ENCODE peak calls at places on chromosomes 16 and 17, in nine cellular contexts. W is lung, V is H9, B is psoas muscle, G is left ventricle myocardium inferior, X is OCI-LY7, Q is fibroblast of the aortic adventitia, K is progenitor cell of endocrine pancreas, R is spleen. E is an unnamed sample.

GRCh38 chr16:86899757-86900156 is 321.4 kb downstream of the FOXL1 start:
- DNase-seq in W (no peak), V (no peak), B (no peak), G (no peak), X (no peak), Q (peak), K (no peak), R (no peak), E (no peak)

GRCh38 chr16:67528222-67528869 is at the start of gene RIPOR1:
- DNase-seq in W (no peak), V (peak), B (peak), G (peak), X (peak), Q (no peak), K (peak), R (peak), E (no peak)

GRCh38 chr16:81697321-81697885 is 81.7 kb upstream of the PLCG2 start:
- DNase-seq in W (no peak), V (peak), B (peak), G (peak), X (peak), Q (peak), K (peak), R (no peak), E (peak)

GRCh38 chr17:66018786-66019185 is 173.1 kb downstream of the CEP112 start:
- DNase-seq in W (no peak), V (no peak), B (no peak), G (no peak), X (peak), Q (no peak), K (no peak), R (no peak), E (no peak)

GRCh38 chr17:56316604-56317003 is 163.3 kb downstream of the ANKFN1 start:
- DNase-seq in W (no peak), V (no peak), B (no peak), G (no peak), X (no peak), Q (no peak), K (no peak), R (no peak), E (no peak)

GRCh38 chr16:83392743-83393142 is 415.0 kb upstream of the HSBP1 start:
- DNase-seq in W (no peak), V (no peak), B (no peak), G (no peak), X (no peak), Q (no peak), K (no peak), R (no peak), E (no peak)

GRCh38 chr17:47669060-47669459 is 19.3 kb downstream of the KPNB1 start:
- DNase-seq in W (no peak), V (no peak), B (no peak), G (no peak), X (no peak), Q (no peak), K (no peak), R (no peak), E (no peak)

GRCh38 chr17:35218901-35219300 is 24.0 kb upstream of the SLFN5 start:
- DNase-seq in W (no peak), V (no peak), B (no peak), G (no peak), X (no peak), Q (no peak), K (no peak), R (no peak), E (no peak)

GRCh38 chr17:50565559-50566350 is 5.2 kb downstream of the CACNA1G start:
- DNase-seq in W (no peak), V (no peak), B (no peak), G (no peak), X (no peak), Q (no peak), K (no peak), R (no peak), E (no peak)

GRCh38 chr17:9232591-9233270 is 211.4 kb downstream of the NTN1 start:
- DNase-seq in W (no peak), V (no peak), B (peak), G (no peak), X (no peak), Q (no peak), K (no peak), R (peak), E (peak)

GRCh38 chr16:8944113-8944765 is 19.5 kb downstream of the USP7 start:
- DNase-seq in W (no peak), V (no peak), B (no peak), G (no peak), X (peak), Q (no peak), K (no peak), R (no peak), E (no peak)

GRCh38 chr17:59693582-59693981 is 13.6 kb downstream of the PTRH2 start:
- DNase-seq in W (no peak), V (no peak), B (no peak), G (no peak), X (no peak), Q (no peak), K (no peak), R (no peak), E (no peak)

GRCh38 chr17:40091691-40092397 is 8.5 kb downstream of the NR1D1 start:
- DNase-seq in W (no peak), V (peak), B (peak), G (no peak), X (no peak), Q (no peak), K (no peak), R (no peak), E (no peak)

GRCh38 chr17:83174859-83175550 is 95.6 kb downstream of the METRNL start:
- DNase-seq in W (no peak), V (no peak), B (no peak), G (no peak), X (peak), Q (no peak), K (no peak), R (no peak), E (no peak)
- TF ChIP-seq CTCF in W (no peak), V (no peak), B (no peak), G (no peak), X (peak), Q (peak), K (no peak), R (no peak), E (no peak)

GRCh38 chr16:58503863-58504688 is 4.1 kb downstream of the NDRG4 start:
- DNase-seq in W (no peak), V (no peak), B (no peak), G (no peak), X (no peak), Q (no peak), K (no peak), R (peak), E (no peak)

GRCh38 chr16:58507195-58507962 is 7.4 kb downstream of the NDRG4 start:
- DNase-seq in W (no peak), V (peak), B (no peak), G (no peak), X (no peak), Q (no peak), K (no peak), R (peak), E (no peak)

GRCh38 chr16:58507963-58508670 is 7.2 kb upstream of the SETD6 start:
- DNase-seq in W (no peak), V (no peak), B (no peak), G (no peak), X (no peak), Q (no peak), K (no peak), R (no peak), E (no peak)

GRCh38 chr16:58508671-58509251 is 6.6 kb upstream of the SETD6 start:
- DNase-seq in W (no peak), V (no peak), B (no peak), G (no peak), X (no peak), Q (no peak), K (no peak), R (no peak), E (no peak)

GRCh38 chr16:58506241-58507194 is 6.6 kb downstream of the NDRG4 start:
- DNase-seq in W (no peak), V (peak), B (no peak), G (no peak), X (no peak), Q (no peak), K (no peak), R (peak), E (no peak)
- TF ChIP-seq CTCF in W (no peak), V (no peak), B (no peak), G (no peak), X (no peak), Q (no peak), K (no peak), R (no peak), E (no peak)

GRCh38 chr17:27384261-27384701 is 72.0 kb upstream of the KSR1 start:
- DNase-seq in W (no peak), V (no peak), B (peak), G (peak), X (no peak), Q (peak), K (no peak), R (no peak), E (no peak)
- TF ChIP-seq CTCF in W (no peak), V (no peak), B (no peak), G (peak), X (no peak), Q (peak), K (no peak), R (no peak), E (no peak)

GRCh38 chr17:42774066-42774750 is 959 bp downstream of the VPS25 start:
- DNase-seq in W (no peak), V (no peak), B (no peak), G (no peak), X (no peak), Q (no peak), K (no peak), R (no peak), E (no peak)

GRCh38 chr17:42778570-42778969 is 1.8 kb upstream of the WNK4 start:
- DNase-seq in W (no peak), V (no peak), B (no peak), G (no peak), X (no peak), Q (no peak), K (no peak), R (peak), E (no peak)

GRCh38 chr17:42775534-42776098 is 2.4 kb downstream of the VPS25 start:
- DNase-seq in W (no peak), V (no peak), B (no peak), G (no peak), X (no peak), Q (peak), K (no peak), R (peak), E (no peak)

GRCh38 chr17:42772945-42773289 is 332 bp upstream of the VPS25 start:
- DNase-seq in W (no peak), V (no peak), B (no peak), G (no peak), X (no peak), Q (no peak), K (no peak), R (no peak), E (no peak)

DNA sequence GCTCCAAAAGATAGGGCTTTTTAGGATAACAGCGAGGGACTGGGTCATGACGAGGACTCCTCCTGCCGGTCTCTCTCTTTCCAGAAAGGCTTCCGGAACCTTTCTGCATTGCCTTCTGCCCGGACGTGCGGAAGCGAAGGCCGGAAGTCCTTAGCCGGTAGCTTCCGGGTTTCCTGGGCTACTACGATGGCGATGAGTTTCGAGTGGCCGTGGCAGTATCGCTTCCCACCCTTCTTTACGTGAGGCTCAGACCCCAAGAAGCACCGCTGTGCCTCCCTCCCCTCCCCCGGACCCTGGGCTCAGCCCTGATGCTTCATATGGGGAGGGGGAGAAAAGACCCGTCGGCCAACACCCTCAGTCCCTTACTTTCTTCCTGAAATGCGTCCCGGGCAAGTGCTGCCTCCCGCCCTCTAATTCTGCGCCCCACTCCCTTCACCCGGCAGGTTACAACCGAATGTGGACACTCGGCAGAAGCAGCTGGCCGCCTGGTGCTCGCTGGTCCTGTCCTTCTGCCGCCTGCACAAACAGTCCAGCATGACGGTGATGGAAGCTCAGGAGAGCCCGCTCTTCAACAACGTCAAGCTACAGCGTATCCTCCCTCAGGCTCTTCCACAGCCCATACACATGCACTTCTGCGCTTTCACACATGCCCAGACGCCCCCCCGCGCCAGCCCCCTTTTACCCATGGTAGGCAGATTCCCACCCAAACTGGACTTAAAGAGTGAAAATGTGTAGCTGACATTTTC is at the start of gene VPS25:
- DNase-seq in W (peak), V (peak), B (peak), G (peak), X (peak), Q (peak), K (no peak), R (peak), E (peak)
- TF ChIP-seq CTCF in W (no peak), V (peak), B (no peak), G (peak), X (no peak), Q (peak), K (peak), R (no peak), E (no peak)

GRCh38 chr16:75096730-75097129 is 19.9 kb downstream of the LDHD start:
- DNase-seq in W (peak), V (peak), B (no peak), G (no peak), X (no peak), Q (peak), K (no peak), R (no peak), E (no peak)
- TF ChIP-seq CTCF in W (no peak), V (peak), B (peak), G (no peak), X (peak), Q (peak), K (peak), R (no peak), E (peak)

GRCh38 chr17:19270347-19270950 is 33.3 kb downstream of the EPN2 start:
- DNase-seq in W (no peak), V (no peak), B (no peak), G (no peak), X (no peak), Q (no peak), K (no peak), R (peak), E (no peak)
- TF ChIP-seq CTCF in W (no peak), V (peak), B (no peak), G (peak), X (no peak), Q (no peak), K (peak), R (no peak), E (no peak)

GRCh38 chr17:63431939-63432804 is 13.9 kb downstream of the CYB561 start:
- DNase-seq in W (no peak), V (no peak), B (no peak), G (no peak), X (no peak), Q (peak), K (no peak), R (peak), E (no peak)
- TF ChIP-seq CTCF in W (no peak), V (no peak), B (no peak), G (no peak), X (no peak), Q (no peak), K (peak), R (no peak), E (no peak)

DNA sequence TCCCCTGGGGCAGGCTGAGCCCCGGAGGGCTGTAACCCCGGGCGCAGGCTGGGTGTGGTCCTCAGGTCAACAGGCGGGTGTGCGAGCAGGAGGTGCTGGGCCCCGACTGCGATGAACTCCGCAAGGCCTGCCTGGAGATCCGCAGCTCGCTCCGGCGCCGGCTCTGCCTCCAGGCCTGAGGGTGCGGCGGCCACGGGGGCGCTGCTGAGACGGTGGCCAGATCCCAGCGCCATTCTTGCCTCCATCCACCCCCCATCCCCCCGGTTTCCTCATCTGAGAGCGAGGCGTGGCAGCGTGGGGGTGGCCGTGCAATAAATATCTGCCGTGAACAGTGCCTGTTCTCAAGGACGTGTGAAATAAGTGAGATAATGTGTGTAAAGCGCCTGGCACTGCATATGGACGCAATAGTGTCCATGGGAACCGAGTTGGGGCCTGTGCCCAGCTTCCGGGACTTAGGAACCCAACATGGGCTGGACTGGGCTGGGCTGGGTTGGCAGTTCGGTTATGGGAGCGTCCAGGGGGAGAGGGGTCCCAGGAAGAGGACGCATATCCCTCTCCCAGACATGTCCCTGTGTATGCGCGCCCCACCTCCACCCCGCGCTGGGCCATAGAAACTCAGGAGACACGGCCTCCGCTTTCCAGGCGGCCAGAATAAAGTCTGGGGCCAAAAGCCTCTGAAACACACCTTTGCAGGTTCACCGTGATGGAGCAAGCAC is 15.0 kb downstream of the ZNF213 start:
- DNase-seq in W (peak), V (peak), B (peak), G (peak), X (peak), Q (peak), K (peak), R (peak), E (no peak)
- TF ChIP-seq CTCF in W (peak), V (peak), B (peak), G (peak), X (peak), Q (peak), K (peak), R (no peak), E (peak)

GRCh38 chr17:10875411-10875810 is 37.5 kb upstream of the PIRT start:
- DNase-seq in W (no peak), V (peak), B (no peak), G (no peak), X (peak), Q (no peak), K (peak), R (no peak), E (no peak)

GRCh38 chr17:10881959-10882358 is 44.1 kb upstream of the PIRT start:
- DNase-seq in W (no peak), V (no peak), B (no peak), G (no peak), X (no peak), Q (no peak), K (no peak), R (no peak), E (no peak)

GRCh38 chr17:10875984-10876555 is 38.2 kb upstream of the PIRT start:
- DNase-seq in W (peak), V (peak), B (peak), G (no peak), X (peak), Q (peak), K (peak), R (no peak), E (no peak)

DNA sequence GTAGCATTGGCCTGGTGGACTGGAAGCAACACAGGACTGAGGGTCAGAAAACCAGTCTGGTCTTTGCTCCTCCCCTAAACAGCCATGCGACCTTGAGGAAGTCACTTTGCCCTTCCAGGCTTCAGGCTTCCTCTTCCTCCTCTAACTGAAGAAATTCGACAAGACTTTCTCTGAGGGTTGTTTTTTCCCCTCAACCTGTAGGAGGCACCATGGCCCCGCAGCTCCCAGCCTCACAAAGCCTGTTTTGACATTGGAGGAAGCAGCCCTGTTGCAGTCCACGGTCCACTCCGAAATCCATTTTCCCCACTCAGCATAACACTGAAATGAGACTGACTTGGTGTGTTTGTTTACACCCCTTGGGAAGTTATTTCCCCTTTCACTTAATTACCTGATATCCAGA is 41.2 kb upstream of the PIRT start:
- DNase-seq in W (no peak), V (peak), B (no peak), G (peak), X (peak), Q (no peak), K (peak), R (no peak), E (no peak)
- TF ChIP-seq CTCF in W (no peak), V (peak), B (no peak), G (peak), X (peak), Q (no peak), K (peak), R (no peak), E (no peak)